ENCODE peak calls at places on chromosomes 13 and 19, in eight cellular contexts. One of them, this sample, is unnamed.

GRCh38 chr13:31485183-31485582 is 254.1 kb upstream of the RXFP2 start:
- DNase-seq in pancreas: no peak
- DNase-seq in left ventricle myocardium inferior: no peak
- DNase-seq in DND-41: no peak
- DNase-seq in AG09309: no peak
- DNase-seq in AG04449: no peak
- DNase-seq in dorsolateral prefrontal cortex: no peak
- DNase-seq in uterus: no peak
- DNase-seq in this sample: no peak

GRCh38 chr19:2799273-2800020 is 14.1 kb downstream of the THOP1 start:
- DNase-seq in pancreas: no peak
- DNase-seq in left ventricle myocardium inferior: no peak
- DNase-seq in DND-41: no peak
- DNase-seq in AG09309: no peak
- DNase-seq in AG04449: no peak
- DNase-seq in dorsolateral prefrontal cortex: no peak
- DNase-seq in uterus: no peak
- DNase-seq in this sample: no peak

GRCh38 chr13:28268800-28269223 is 130.5 kb downstream of the PAN3 start:
- DNase-seq in pancreas: no peak
- DNase-seq in left ventricle myocardium inferior: no peak
- DNase-seq in DND-41: peak; percentile 47
- DNase-seq in AG09309: no peak
- DNase-seq in AG04449: no peak
- DNase-seq in dorsolateral prefrontal cortex: no peak
- DNase-seq in uterus: no peak
- DNase-seq in this sample: no peak

GRCh38 chr13:20136781-20137703 is 23.8 kb downstream of the GJA3 start:
- DNase-seq in pancreas: peak; percentile 87
- DNase-seq in left ventricle myocardium inferior: no peak
- DNase-seq in DND-41: no peak
- DNase-seq in AG09309: no peak
- DNase-seq in AG04449: no peak
- DNase-seq in dorsolateral prefrontal cortex: no peak
- DNase-seq in uterus: no peak
- DNase-seq in this sample: no peak

GRCh38 chr19:31641591-31641990 is 292.4 kb upstream of the TSHZ3 start:
- DNase-seq in pancreas: no peak
- DNase-seq in left ventricle myocardium inferior: no peak
- DNase-seq in DND-41: no peak
- DNase-seq in AG09309: no peak
- DNase-seq in AG04449: no peak
- DNase-seq in dorsolateral prefrontal cortex: no peak
- DNase-seq in uterus: no peak
- DNase-seq in this sample: no peak

GRCh38 chr13:85148009-85148408 is 651.2 kb downstream of the SLITRK6 start:
- DNase-seq in pancreas: no peak
- DNase-seq in left ventricle myocardium inferior: no peak
- DNase-seq in DND-41: no peak
- DNase-seq in AG09309: no peak
- DNase-seq in AG04449: no peak
- DNase-seq in dorsolateral prefrontal cortex: no peak
- DNase-seq in uterus: no peak
- DNase-seq in this sample: no peak

GRCh38 chr13:51801631-51802099 is 2.3 kb downstream of the DHRS12 start:
- DNase-seq in pancreas: peak; percentile 92
- DNase-seq in left ventricle myocardium inferior: peak; percentile 81
- DNase-seq in DND-41: no peak
- DNase-seq in AG09309: no peak
- DNase-seq in AG04449: no peak
- DNase-seq in dorsolateral prefrontal cortex: peak; percentile 49
- DNase-seq in uterus: no peak
- DNase-seq in this sample: peak; percentile 79

GRCh38 chr19:9043524-9043923 is 33.3 kb upstream of the MUC16 start:
- DNase-seq in pancreas: no peak
- DNase-seq in left ventricle myocardium inferior: no peak
- DNase-seq in DND-41: no peak
- DNase-seq in AG09309: no peak
- DNase-seq in AG04449: no peak
- DNase-seq in dorsolateral prefrontal cortex: no peak
- DNase-seq in uterus: no peak
- DNase-seq in this sample: no peak

GRCh38 chr19:33476151-33476707 is 45.4 kb downstream of the PEPD start:
- DNase-seq in pancreas: peak; percentile 29
- DNase-seq in left ventricle myocardium inferior: no peak
- DNase-seq in DND-41: no peak
- DNase-seq in AG09309: no peak
- DNase-seq in AG04449: no peak
- DNase-seq in dorsolateral prefrontal cortex: peak; percentile 7
- DNase-seq in uterus: no peak
- DNase-seq in this sample: no peak

DNA sequence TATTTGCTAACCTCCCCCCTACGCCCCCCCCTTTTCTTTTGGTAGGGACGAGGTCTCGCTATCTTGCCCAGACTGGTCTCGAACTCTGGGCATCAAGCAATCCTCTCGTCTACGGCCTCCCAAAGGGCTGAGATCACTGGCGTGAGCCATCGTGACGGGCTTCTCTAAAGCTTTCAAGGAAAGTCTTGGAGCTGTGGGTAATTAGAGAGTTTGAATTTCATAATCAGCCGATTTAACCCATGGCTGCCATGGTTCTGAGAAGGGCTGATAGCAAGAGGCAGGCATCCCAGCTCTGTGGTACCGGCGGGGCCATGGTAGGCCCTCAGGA is 679 bp upstream of the ABHD8 start:
- DNase-seq in pancreas: no peak
- DNase-seq in left ventricle myocardium inferior: no peak
- DNase-seq in DND-41: no peak
- DNase-seq in AG09309: no peak
- DNase-seq in AG04449: no peak
- DNase-seq in dorsolateral prefrontal cortex: no peak
- DNase-seq in uterus: no peak
- DNase-seq in this sample: no peak
- TF ChIP-seq CTCF in pancreas: no peak
- TF ChIP-seq CTCF in left ventricle myocardium inferior: no peak
- TF ChIP-seq CTCF in DND-41: no peak
- TF ChIP-seq CTCF in AG09309: no peak
- TF ChIP-seq CTCF in AG04449: no peak
- TF ChIP-seq CTCF in dorsolateral prefrontal cortex: no peak
- TF ChIP-seq CTCF in uterus: no peak
- TF ChIP-seq CTCF in this sample: no peak

GRCh38 chr19:51887522-51888498 is at the start of gene ZNF577:
- DNase-seq in pancreas: peak; percentile 94
- DNase-seq in left ventricle myocardium inferior: peak; percentile 93
- DNase-seq in DND-41: peak; percentile 90
- DNase-seq in AG09309: peak; percentile 70
- DNase-seq in AG04449: peak; percentile 51
- DNase-seq in dorsolateral prefrontal cortex: peak; percentile 83
- DNase-seq in uterus: peak; percentile 80
- DNase-seq in this sample: no peak

GRCh38 chr19:51891193-51891747 is 3.5 kb upstream of the ZNF577 start:
- DNase-seq in pancreas: no peak
- DNase-seq in left ventricle myocardium inferior: no peak
- DNase-seq in DND-41: peak; percentile 11
- DNase-seq in AG09309: no peak
- DNase-seq in AG04449: no peak
- DNase-seq in dorsolateral prefrontal cortex: no peak
- DNase-seq in uterus: no peak
- DNase-seq in this sample: no peak

GRCh38 chr19:51884713-51885112 is 3.0 kb downstream of the ZNF577 start:
- DNase-seq in pancreas: no peak
- DNase-seq in left ventricle myocardium inferior: no peak
- DNase-seq in DND-41: no peak
- DNase-seq in AG09309: no peak
- DNase-seq in AG04449: no peak
- DNase-seq in dorsolateral prefrontal cortex: no peak
- DNase-seq in uterus: no peak
- DNase-seq in this sample: no peak

DNA sequence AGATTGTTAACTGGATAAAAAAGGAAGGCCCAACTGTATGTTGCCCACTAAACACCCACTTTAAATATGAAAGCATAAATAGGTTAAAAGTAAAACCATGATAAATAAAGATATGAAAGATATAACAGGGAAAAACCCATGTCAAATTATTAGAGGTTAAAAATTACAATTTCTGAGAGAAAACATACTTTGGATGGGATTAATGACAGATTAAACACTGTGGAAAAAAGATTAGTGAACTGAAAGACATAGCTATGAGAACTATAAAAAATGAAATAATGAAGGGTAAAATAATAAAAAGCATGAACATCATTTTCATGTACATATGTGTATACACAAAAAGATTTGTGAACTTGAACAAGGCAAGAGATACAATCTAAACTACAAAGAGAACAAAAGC is 2.2 kb upstream of the ZNF577 start:
- DNase-seq in pancreas: no peak
- DNase-seq in left ventricle myocardium inferior: no peak
- DNase-seq in DND-41: no peak
- DNase-seq in AG09309: no peak
- DNase-seq in AG04449: no peak
- DNase-seq in dorsolateral prefrontal cortex: no peak
- DNase-seq in uterus: no peak
- DNase-seq in this sample: no peak
- H3K4me3 ChIP-seq in pancreas: no peak overlapping the region
- H3K4me3 ChIP-seq in left ventricle myocardium inferior: no peak overlapping the region
- H3K4me3 ChIP-seq in DND-41: no peak overlapping the region
- H3K4me3 ChIP-seq in AG09309: no peak overlapping the region
- H3K4me3 ChIP-seq in AG04449: no peak overlapping the region
- H3K4me3 ChIP-seq in dorsolateral prefrontal cortex: no peak overlapping the region
- H3K4me3 ChIP-seq in uterus: no peak overlapping the region
- H3K4me3 ChIP-seq in this sample: no peak overlapping the region

DNA sequence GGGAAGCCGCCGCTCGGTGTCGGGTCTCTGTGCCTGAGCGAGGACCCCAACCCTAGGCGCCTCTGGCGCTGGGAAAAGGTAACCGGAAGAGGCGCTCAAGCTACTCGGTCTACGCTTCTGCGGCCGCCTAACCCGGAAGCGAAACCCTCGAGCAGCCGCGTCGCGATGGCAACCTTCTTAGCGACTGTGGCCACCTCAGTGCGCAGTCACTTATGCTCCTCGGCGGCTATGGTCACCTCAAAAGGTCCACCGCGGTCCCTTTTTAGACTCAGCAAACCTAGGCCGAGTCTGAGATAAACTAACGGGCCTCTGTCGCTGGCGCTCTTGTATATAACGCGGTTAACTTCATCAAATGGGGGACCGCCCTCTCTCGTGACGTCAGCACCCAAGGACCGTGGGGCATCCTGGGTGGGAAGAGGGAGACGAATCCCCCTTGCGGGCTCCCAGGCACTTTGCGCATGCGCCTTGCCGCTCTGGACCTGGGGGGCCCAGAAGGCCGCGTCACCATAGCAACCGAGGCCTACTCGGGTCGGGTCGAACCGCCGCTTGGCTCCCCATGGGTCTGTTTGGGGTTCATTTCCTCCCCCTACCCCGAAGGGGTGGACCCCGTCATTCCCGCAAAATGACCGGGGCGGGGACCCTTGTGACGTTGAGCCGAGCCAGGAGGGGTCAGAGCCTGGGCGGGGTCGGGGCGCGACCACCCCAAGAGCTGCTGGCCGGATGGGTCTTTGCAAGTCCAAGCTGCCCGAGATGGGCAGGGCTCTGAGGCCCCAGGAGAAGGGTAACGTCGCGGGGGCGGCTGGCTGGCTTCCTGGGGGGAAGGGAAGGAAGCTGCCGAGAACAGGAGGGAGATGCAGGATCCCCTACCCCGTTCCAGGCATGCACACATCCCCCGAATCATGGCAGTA is at the start of gene GTF2F1:
- DNase-seq in pancreas: peak; percentile 96
- DNase-seq in left ventricle myocardium inferior: peak; percentile 94
- DNase-seq in DND-41: peak; percentile 96
- DNase-seq in AG09309: peak; percentile 76
- DNase-seq in AG04449: peak; percentile 63
- DNase-seq in dorsolateral prefrontal cortex: peak; percentile 90
- DNase-seq in uterus: peak; percentile 97
- DNase-seq in this sample: peak; percentile 63
- TF ChIP-seq CTCF in pancreas: no peak
- TF ChIP-seq CTCF in left ventricle myocardium inferior: peak; percentile 27
- TF ChIP-seq CTCF in DND-41: peak; percentile 20
- TF ChIP-seq CTCF in AG09309: peak; percentile 12
- TF ChIP-seq CTCF in AG04449: peak; percentile 20
- TF ChIP-seq CTCF in dorsolateral prefrontal cortex: peak; percentile 43
- TF ChIP-seq CTCF in uterus: no peak
- TF ChIP-seq CTCF in this sample: no peak

GRCh38 chr19:12665281-12665573 is 1.3 kb downstream of the MAN2B1 start:
- DNase-seq in pancreas: no peak
- DNase-seq in left ventricle myocardium inferior: peak; percentile 55
- DNase-seq in DND-41: no peak
- DNase-seq in AG09309: no peak
- DNase-seq in AG04449: no peak
- DNase-seq in dorsolateral prefrontal cortex: no peak
- DNase-seq in uterus: no peak
- DNase-seq in this sample: no peak

GRCh38 chr19:12664406-12665280 is 1.9 kb downstream of the MAN2B1 start:
- DNase-seq in pancreas: no peak
- DNase-seq in left ventricle myocardium inferior: no peak
- DNase-seq in DND-41: no peak
- DNase-seq in AG09309: no peak
- DNase-seq in AG04449: no peak
- DNase-seq in dorsolateral prefrontal cortex: no peak
- DNase-seq in uterus: no peak
- DNase-seq in this sample: no peak

GRCh38 chr19:12665646-12666304 is 767 bp downstream of the MAN2B1 start:
- DNase-seq in pancreas: no peak
- DNase-seq in left ventricle myocardium inferior: no peak
- DNase-seq in DND-41: no peak
- DNase-seq in AG09309: no peak
- DNase-seq in AG04449: no peak
- DNase-seq in dorsolateral prefrontal cortex: no peak
- DNase-seq in uterus: no peak
- DNase-seq in this sample: no peak

GRCh38 chr19:12667903-12668302 is 1.3 kb downstream of the WDR83 start:
- DNase-seq in pancreas: no peak
- DNase-seq in left ventricle myocardium inferior: no peak
- DNase-seq in DND-41: no peak
- DNase-seq in AG09309: no peak
- DNase-seq in AG04449: no peak
- DNase-seq in dorsolateral prefrontal cortex: no peak
- DNase-seq in uterus: no peak
- DNase-seq in this sample: no peak

DNA sequence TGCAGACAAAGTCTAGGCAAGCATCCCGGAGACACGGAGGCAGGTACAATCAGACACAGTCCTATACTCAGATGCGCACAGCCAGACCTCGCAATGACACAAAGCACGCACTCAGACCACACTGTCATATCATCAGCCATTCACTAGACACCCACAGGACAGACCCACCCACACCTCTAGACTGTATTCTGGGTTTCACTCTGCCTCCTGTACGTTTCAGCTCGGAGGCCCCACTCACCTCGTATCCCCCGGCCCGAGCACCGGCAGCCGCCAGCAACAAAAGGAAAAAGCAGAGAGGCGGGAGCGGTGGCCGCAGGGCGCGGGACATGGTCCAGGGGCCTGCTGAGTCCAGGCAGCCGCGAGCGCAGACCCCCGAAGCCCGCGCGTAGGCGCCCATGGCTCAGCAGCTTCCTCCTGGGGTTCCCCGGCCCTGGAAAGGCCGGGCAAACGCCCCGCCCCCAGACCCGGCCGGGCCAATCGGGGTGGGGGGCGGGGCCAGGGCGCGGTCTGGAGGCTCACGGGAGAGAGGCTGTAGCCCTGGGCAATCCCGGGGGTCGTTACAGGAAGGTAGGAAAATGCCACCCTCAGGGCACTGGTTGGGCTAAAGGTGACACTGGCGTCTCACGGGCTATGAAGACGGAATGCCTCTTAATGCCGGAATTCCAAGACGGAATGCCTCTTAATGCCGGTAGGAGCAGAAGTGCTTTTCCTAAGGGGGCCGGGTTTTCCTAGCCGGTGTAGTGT is at the start of the genes MAN2B1 and WDR83:
- DNase-seq in pancreas: no peak
- DNase-seq in left ventricle myocardium inferior: peak; percentile 82
- DNase-seq in DND-41: peak; percentile 85
- DNase-seq in AG09309: no peak
- DNase-seq in AG04449: no peak
- DNase-seq in dorsolateral prefrontal cortex: peak; percentile 50
- DNase-seq in uterus: peak; percentile 75
- DNase-seq in this sample: no peak
- H3K4me3 ChIP-seq in pancreas: peak within 1 kb of the TSS; percentile 75
- H3K4me3 ChIP-seq in left ventricle myocardium inferior: peak within 1 kb of the TSS; percentile 92
- H3K4me3 ChIP-seq in DND-41: peak within 1 kb of the TSS; percentile 84
- H3K4me3 ChIP-seq in AG09309: peak within 1 kb of the TSS; percentile 80
- H3K4me3 ChIP-seq in AG04449: peak within 1 kb of the TSS; percentile 77
- H3K4me3 ChIP-seq in dorsolateral prefrontal cortex: peak within 1 kb of the TSS; percentile 92
- H3K4me3 ChIP-seq in uterus: peak within 1 kb of the TSS; percentile 69
- H3K4me3 ChIP-seq in this sample: peak within 1 kb of the TSS; percentile 98

This sample was measured in LNCaP clone FGC.